ENCODE peak calls at places on chromosomes 13 and 19, in ten cellular contexts. J, V, B, W, Q, N, Y, S, L and P are unnamed samples. For H3K27me3, the result is how much of the 10 kb centered on the place peaks cover.

GRCh38 chr13:74575729-74576125 is 441.5 kb upstream of the KLF12 start:
- DNase-seq in J (peak), V (no peak), B (peak), W (peak), Q (peak), N (peak), Y (no peak), S (no peak), L (peak), P (no peak)

GRCh38 chr13:20340759-20341161 is 108.6 kb upstream of the GJB6 start:
- DNase-seq in J (peak), V (no peak), B (no peak), W (no peak), Q (no peak), N (no peak), Y (no peak), S (no peak), L (peak), P (no peak)

GRCh38 chr13:42699922-42700321 is 81.5 kb upstream of the FAM216B start:
- DNase-seq in J (no peak), V (no peak), B (no peak), W (no peak), Q (no peak), N (no peak), Y (no peak), S (no peak), L (no peak), P (no peak)

GRCh38 chr13:41213316-41213715 is 18.9 kb upstream of the KBTBD7 start:
- DNase-seq in J (no peak), V (no peak), B (no peak), W (no peak), Q (no peak), N (no peak), Y (no peak), S (no peak), L (no peak), P (no peak)

GRCh38 chr19:48734625-48735024 is 5.8 kb downstream of the RASIP1 start:
- DNase-seq in J (no peak), V (no peak), B (no peak), W (no peak), Q (no peak), N (no peak), Y (no peak), S (no peak), L (no peak), P (no peak)

GRCh38 chr19:27742041-27742440 is 1470.9 kb downstream of the UQCRFS1 start:
- DNase-seq in J (no peak), V (no peak), B (no peak), W (no peak), Q (no peak), N (no peak), Y (no peak), S (no peak), L (no peak), P (no peak)

GRCh38 chr13:98508280-98509074 is 68.4 kb downstream of the STK24 start:
- DNase-seq in J (peak), V (no peak), B (peak), W (no peak), Q (no peak), N (no peak), Y (no peak), S (no peak), L (peak), P (no peak)

GRCh38 chr19:43470288-43470687 is 4.9 kb upstream of the LYPD3 start:
- DNase-seq in J (peak), V (no peak), B (peak), W (no peak), Q (no peak), N (no peak), Y (no peak), S (no peak), L (peak), P (peak)

GRCh38 chr13:69524459-69525155 is 583.0 kb upstream of the ATXN8OS start:
- DNase-seq in J (no peak), V (no peak), B (peak), W (no peak), Q (no peak), N (no peak), Y (no peak), S (peak), L (peak), P (no peak)

GRCh38 chr19:28878862-28879566 is 333.9 kb downstream of the UQCRFS1 start:
- DNase-seq in J (peak), V (no peak), B (peak), W (peak), Q (peak), N (peak), Y (no peak), S (peak), L (peak), P (peak)

GRCh38 chr13:33679658-33680012 is 138.3 kb upstream of the RFC3 start:
- DNase-seq in J (no peak), V (no peak), B (no peak), W (no peak), Q (no peak), N (no peak), Y (no peak), S (no peak), L (no peak), P (no peak)

GRCh38 chr19:46606681-46607440 is 5.7 kb downstream of the CALM3 start:
- DNase-seq in J (no peak), V (no peak), B (no peak), W (no peak), Q (no peak), N (no peak), Y (no peak), S (no peak), L (no peak), P (no peak)

GRCh38 chr13:106522898-106523525 is 12.4 kb downstream of the EFNB2 start:
- DNase-seq in J (no peak), V (no peak), B (no peak), W (no peak), Q (no peak), N (no peak), Y (no peak), S (no peak), L (no peak), P (no peak)

GRCh38 chr13:46006688-46007452 is 45.7 kb downstream of the ZC3H13 start:
- DNase-seq in J (no peak), V (no peak), B (no peak), W (no peak), Q (no peak), N (no peak), Y (no peak), S (no peak), L (peak), P (no peak)

GRCh38 chr13:49409008-49409407 is 34.9 kb downstream of the CAB39L start:
- DNase-seq in J (no peak), V (no peak), B (no peak), W (no peak), Q (no peak), N (no peak), Y (no peak), S (no peak), L (peak), P (no peak)

GRCh38 chr19:16922949-16923348 is 34.1 kb downstream of the F2RL3 start:
- DNase-seq in J (no peak), V (no peak), B (no peak), W (no peak), Q (no peak), N (no peak), Y (no peak), S (no peak), L (no peak), P (no peak)

GRCh38 chr13:19601749-19602725 is 31.4 kb upstream of the MPHOSPH8 start:
- DNase-seq in J (peak), V (no peak), B (peak), W (no peak), Q (peak), N (peak), Y (no peak), S (peak), L (peak), P (no peak)

GRCh38 chr19:29315566-29315965 is 102.6 kb upstream of the UQCRFS1 start:
- DNase-seq in J (no peak), V (no peak), B (no peak), W (no peak), Q (no peak), N (no peak), Y (no peak), S (no peak), L (no peak), P (no peak)

GRCh38 chr13:50014404-50014803 is 840 bp upstream of the KCNRG start:
- DNase-seq in J (no peak), V (no peak), B (no peak), W (no peak), Q (no peak), N (no peak), Y (no peak), S (no peak), L (no peak), P (no peak)

GRCh38 chr13:36163809-36164308 is 32.7 kb upstream of the DCLK1 start:
- DNase-seq in J (peak), V (no peak), B (no peak), W (no peak), Q (peak), N (peak), Y (no peak), S (peak), L (peak), P (peak)

GRCh38 chr13:99991806-99992242 is 10.2 kb downstream of the ZIC2 start:
- DNase-seq in J (no peak), V (no peak), B (no peak), W (no peak), Q (no peak), N (no peak), Y (no peak), S (no peak), L (no peak), P (no peak)

GRCh38 chr13:85970727-85971126 is 171.5 kb upstream of the SLITRK6 start:
- DNase-seq in J (peak), V (no peak), B (peak), W (no peak), Q (no peak), N (no peak), Y (no peak), S (peak), L (peak), P (no peak)

GRCh38 chr13:110771194-110771593 is 57.7 kb downstream of the ING1 start:
- DNase-seq in J (peak), V (no peak), B (no peak), W (no peak), Q (peak), N (no peak), Y (no peak), S (no peak), L (no peak), P (no peak)

GRCh38 chr19:2561895-2562294 is 86.0 kb downstream of the GADD45B start:
- DNase-seq in J (no peak), V (peak), B (no peak), W (no peak), Q (no peak), N (peak), Y (peak), S (no peak), L (no peak), P (no peak)

GRCh38 chr13:71913717-71914116 is 46.7 kb upstream of the DACH1 start:
- DNase-seq in J (no peak), V (no peak), B (no peak), W (no peak), Q (no peak), N (no peak), Y (no peak), S (no peak), L (no peak), P (no peak)

GRCh38 chr13:71912524-71912923 is 45.5 kb upstream of the DACH1 start:
- DNase-seq in J (no peak), V (no peak), B (peak), W (no peak), Q (no peak), N (no peak), Y (no peak), S (no peak), L (no peak), P (no peak)
- H3K27me3 ChIP-seq in J (under half), V (under half), B (under half), W (under half), Q (under half), N (under half), Y (under half), S (under half), L (under half), P (under half)

DNA sequence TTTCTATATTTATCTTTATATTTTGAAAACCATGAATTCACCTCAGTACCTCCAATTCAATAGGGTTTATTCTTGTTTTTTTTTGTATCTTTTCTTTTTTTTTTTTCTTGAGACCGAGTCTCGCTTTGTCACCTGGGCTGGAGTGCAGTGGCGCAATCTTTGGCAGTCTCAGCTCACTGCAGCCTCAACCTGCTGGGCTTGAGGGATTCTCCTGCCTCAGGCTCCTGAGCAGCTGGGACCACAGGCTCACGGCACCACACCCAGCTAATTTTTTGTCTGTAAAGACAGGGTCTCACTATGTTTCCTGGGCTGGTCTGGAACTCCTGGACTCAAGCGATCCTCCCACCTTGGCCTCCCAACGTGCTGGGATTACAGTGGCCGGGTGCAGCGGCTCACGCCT is 23.1 kb upstream of the EVI5L start:
- DNase-seq in J (no peak), V (no peak), B (no peak), W (no peak), Q (no peak), N (no peak), Y (no peak), S (no peak), L (no peak), P (no peak)
- H3K27me3 ChIP-seq in J (under half), V (under half), B (under half), W (under half), Q (under half), N (half or more), Y (under half), S (under half), L (under half), P (under half)

GRCh38 chr13:30932481-30933333 is at the start of gene TEX26:
- DNase-seq in J (peak), V (no peak), B (peak), W (no peak), Q (no peak), N (no peak), Y (no peak), S (no peak), L (no peak), P (no peak)

GRCh38 chr13:30934803-30935202 is 2.3 kb downstream of the TEX26 start:
- DNase-seq in J (no peak), V (no peak), B (no peak), W (no peak), Q (no peak), N (no peak), Y (no peak), S (no peak), L (no peak), P (no peak)

GRCh38 chr13:30933334-30933681 is 852 bp downstream of the TEX26 start:
- DNase-seq in J (no peak), V (no peak), B (no peak), W (no peak), Q (no peak), N (no peak), Y (no peak), S (no peak), L (no peak), P (no peak)

GRCh38 chr13:30934381-30934780 is 1.9 kb downstream of the TEX26 start:
- DNase-seq in J (no peak), V (no peak), B (no peak), W (peak), Q (no peak), N (no peak), Y (no peak), S (no peak), L (no peak), P (no peak)

DNA sequence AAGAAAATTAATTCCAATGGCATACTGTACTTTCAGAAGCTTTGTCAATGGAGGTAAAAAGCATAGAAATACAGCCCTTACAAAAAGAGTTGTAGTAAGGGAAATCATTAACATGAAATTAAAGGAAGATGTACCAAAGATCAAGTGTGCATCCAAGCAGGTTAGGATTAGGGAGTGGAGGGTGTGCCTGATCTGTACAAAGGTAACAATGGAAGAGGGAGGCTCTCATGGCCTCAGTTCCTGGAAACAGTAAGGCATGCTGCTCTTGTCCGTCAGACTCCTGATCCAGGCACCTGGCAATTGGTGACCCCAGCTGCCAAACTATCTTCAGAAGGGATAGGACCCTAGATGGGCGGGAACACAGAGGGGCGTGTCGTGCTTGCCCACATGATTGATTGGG is 4.5 kb downstream of the TEX26 start:
- DNase-seq in J (no peak), V (no peak), B (no peak), W (no peak), Q (no peak), N (no peak), Y (no peak), S (no peak), L (no peak), P (no peak)
- H3K27me3 ChIP-seq in J (under half), V (under half), B (under half), W (under half), Q (under half), N (under half), Y (under half), S (under half), L (under half), P (under half)

DNA sequence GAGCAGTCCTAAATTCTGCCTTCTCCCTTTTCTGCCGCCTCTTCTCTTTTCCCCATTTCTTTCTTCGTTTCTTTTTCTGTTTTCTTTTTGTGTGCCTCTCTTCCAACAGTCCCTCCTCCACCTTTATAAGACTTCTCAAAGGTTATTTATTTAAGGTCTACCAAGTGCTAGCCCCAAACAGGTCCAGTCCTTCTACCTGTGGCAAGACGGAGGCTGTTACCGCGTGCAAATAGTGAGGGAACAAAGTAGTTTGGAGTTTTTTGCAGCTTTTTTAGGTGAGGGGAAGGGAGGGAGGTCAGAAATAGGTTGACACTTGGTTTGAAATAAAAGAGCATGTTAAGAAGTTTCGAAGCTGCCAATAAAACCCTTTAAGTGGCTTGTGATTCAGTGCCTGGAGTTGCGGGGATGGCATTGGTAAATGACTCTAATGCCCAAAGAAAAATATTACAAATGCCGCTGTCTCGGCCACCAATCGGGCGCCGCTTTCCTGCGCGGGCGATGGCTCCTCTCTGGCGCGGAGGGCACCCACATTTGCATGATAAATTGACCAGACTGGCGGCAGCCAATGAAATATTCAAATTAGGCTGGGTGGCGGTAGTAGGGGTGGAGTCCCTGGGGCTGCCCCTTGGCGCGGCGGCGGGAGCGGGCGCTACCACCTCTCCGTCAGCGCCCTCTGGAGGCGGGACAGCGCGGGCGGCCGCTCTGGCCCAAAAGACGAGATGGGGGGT is 7.5 kb upstream of the TSHZ3 start:
- DNase-seq in J (no peak), V (no peak), B (no peak), W (no peak), Q (no peak), N (peak), Y (peak), S (peak), L (no peak), P (no peak)
- H3K27me3 ChIP-seq in J (half or more), V (under half), B (under half), W (half or more), Q (under half), N (half or more), Y (under half), S (under half), L (under half), P (under half)

GRCh38 chr13:23695196-23695595 is 125.0 kb downstream of the TNFRSF19 start:
- DNase-seq in J (no peak), V (no peak), B (no peak), W (no peak), Q (no peak), N (no peak), Y (no peak), S (no peak), L (no peak), P (no peak)

GRCh38 chr13:23696610-23697009 is 126.4 kb downstream of the TNFRSF19 start:
- DNase-seq in J (no peak), V (no peak), B (no peak), W (peak), Q (no peak), N (no peak), Y (no peak), S (no peak), L (no peak), P (no peak)

GRCh38 chr13:23688336-23688735 is 118.1 kb downstream of the TNFRSF19 start:
- DNase-seq in J (no peak), V (no peak), B (no peak), W (no peak), Q (no peak), N (no peak), Y (no peak), S (no peak), L (no peak), P (no peak)

GRCh38 chr13:23695711-23696512 is 125.7 kb downstream of the TNFRSF19 start:
- DNase-seq in J (peak), V (no peak), B (no peak), W (no peak), Q (peak), N (peak), Y (no peak), S (no peak), L (no peak), P (no peak)

DNA sequence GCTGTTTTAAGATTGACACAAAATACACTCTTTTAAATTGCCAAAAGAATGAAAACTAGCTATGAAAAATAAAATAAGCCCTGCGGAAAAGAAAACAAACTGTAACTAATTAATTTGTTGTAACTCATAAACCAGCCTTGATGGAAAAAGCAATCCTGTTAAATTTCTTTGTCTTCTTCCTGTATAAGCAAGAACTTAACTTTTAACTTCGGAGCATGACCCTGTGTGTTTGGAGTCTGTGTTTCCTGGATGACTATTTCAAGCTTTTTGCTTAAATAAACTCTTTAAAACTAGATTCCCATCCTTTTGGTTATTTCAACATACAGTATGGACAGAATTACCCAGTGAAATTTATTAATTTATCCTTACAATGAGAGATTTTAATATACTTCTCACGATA is 122.6 kb downstream of the TNFRSF19 start:
- DNase-seq in J (no peak), V (no peak), B (no peak), W (no peak), Q (no peak), N (no peak), Y (no peak), S (no peak), L (no peak), P (no peak)
- H3K27me3 ChIP-seq in J (under half), V (under half), B (under half), W (under half), Q (under half), N (under half), Y (under half), S (under half), L (under half), P (under half)